ENCODE peak calls at places on chromosome 13, in eight cellular contexts. V, X, S, J, U, O, E and G are unnamed samples. For H3K9me3, the result is how much of the 10 kb centered on the place peaks cover.

GRCh38 chr13:99374994-99375805 is 68.0 kb upstream of the GPR183 start:
- DNase-seq in V (no peak), S (no peak), O (no peak), U (peak), E (no peak), X (no peak), J (no peak), G (no peak)

GRCh38 chr13:20492641-20493040 is 33.0 kb downstream of the CRYL1 start:
- DNase-seq in O (peak), E (no peak), U (no peak), V (no peak), S (no peak), X (no peak), J (no peak), G (no peak)

GRCh38 chr13:25778808-25779207 is 273.0 kb downstream of the SHISA2 start:
- DNase-seq in J (no peak), X (no peak), U (no peak), O (no peak), S (no peak), V (no peak), E (no peak), G (no peak)

GRCh38 chr13:35840991-35841604 is 290.1 kb downstream of the DCLK1 start:
- DNase-seq in X (no peak), J (no peak), U (no peak), E (peak), O (no peak), S (no peak), V (no peak), G (no peak)

GRCh38 chr13:31775686-31776085 is 36.4 kb downstream of the RXFP2 start:
- DNase-seq in E (no peak), S (peak), U (peak), V (no peak), X (peak), J (no peak), O (no peak), G (no peak)

GRCh38 chr13:51032831-51033230 is 78.2 kb downstream of the C13orf42 start:
- DNase-seq in J (no peak), S (no peak), U (no peak), E (no peak), O (no peak), X (no peak), V (no peak), G (no peak)

GRCh38 chr13:75635621-75636338 is at the start of gene LMO7:
- DNase-seq in V (peak), X (peak), U (peak), E (peak), O (peak), S (peak), J (peak), G (peak)

GRCh38 chr13:58919551-58919950 is 1244.2 kb downstream of the DIAPH3 start:
- DNase-seq in X (no peak), V (no peak), J (no peak), O (no peak), U (no peak), E (no peak), S (no peak), G (no peak)

GRCh38 chr13:33690321-33690720 is 127.6 kb upstream of the RFC3 start:
- DNase-seq in E (no peak), J (no peak), O (no peak), S (no peak), V (no peak), X (no peak), U (no peak), G (no peak)

GRCh38 chr13:23979361-23980159 is 82.3 kb upstream of the C1QTNF9B start:
- DNase-seq in S (peak), V (peak), X (peak), J (peak), E (peak), O (peak), U (peak), G (peak)

GRCh38 chr13:49539746-49540145 is 44.0 kb downstream of the PHF11 start:
- DNase-seq in J (no peak), O (no peak), V (no peak), U (no peak), X (no peak), S (no peak), E (no peak), G (no peak)

GRCh38 chr13:44169018-44169909 is 204.4 kb upstream of the SERP2 start:
- DNase-seq in E (no peak), S (no peak), U (no peak), O (no peak), X (no peak), V (no peak), J (no peak), G (no peak)

GRCh38 chr13:100619940-100620339 is 31.4 kb upstream of the GGACT start:
- DNase-seq in E (no peak), X (no peak), O (no peak), J (no peak), S (no peak), U (no peak), V (no peak), G (no peak)

GRCh38 chr13:49443327-49443688 is 556 bp downstream of the CAB39L start:
- DNase-seq in S (no peak), E (no peak), X (no peak), V (no peak), O (no peak), J (no peak), U (no peak), G (no peak)

GRCh38 chr13:24670927-24671326 is 9.3 kb upstream of the ATP12A start:
- DNase-seq in O (peak), U (no peak), J (no peak), X (no peak), S (no peak), E (no peak), V (no peak), G (no peak)

GRCh38 chr13:49829715-49830114 is 37.2 kb upstream of the KPNA3 start:
- DNase-seq in U (no peak), S (no peak), E (no peak), J (no peak), V (no peak), X (no peak), O (no peak), G (no peak)

GRCh38 chr13:48555441-48555840 is 22.6 kb upstream of the RCBTB2 start:
- DNase-seq in J (no peak), E (no peak), U (no peak), V (no peak), X (no peak), S (no peak), O (no peak), G (no peak)

GRCh38 chr13:113183450-113184129 is 24.9 kb downstream of the PCID2 start:
- DNase-seq in J (no peak), E (no peak), V (no peak), S (no peak), X (no peak), U (no peak), O (no peak), G (no peak)

GRCh38 chr13:43363156-43363918 is 340.0 kb downstream of the DNAJC15 start:
- DNase-seq in E (no peak), V (no peak), S (no peak), X (no peak), U (no peak), J (no peak), O (no peak), G (no peak)

GRCh38 chr13:98147521-98147920 is 4.6 kb downstream of the FARP1 start:
- DNase-seq in J (peak), E (no peak), V (no peak), O (no peak), X (no peak), U (no peak), S (no peak), G (no peak)

GRCh38 chr13:43006893-43007631 is 15.0 kb upstream of the EPSTI1 start:
- DNase-seq in O (no peak), V (no peak), S (no peak), U (no peak), E (no peak), J (no peak), X (no peak), G (no peak)

GRCh38 chr13:51832471-51833152 is 12.4 kb downstream of the TMEM272 start:
- DNase-seq in V (no peak), E (no peak), X (no peak), S (no peak), J (peak), O (peak), U (peak), G (no peak)

GRCh38 chr13:112931028-112931934 is 37.7 kb upstream of the MCF2L start:
- DNase-seq in E (no peak), O (peak), V (no peak), S (peak), U (no peak), X (no peak), J (no peak), G (peak)

GRCh38 chr13:73781384-73781783 is 352.8 kb downstream of the KLF12 start:
- DNase-seq in V (no peak), O (no peak), U (no peak), J (no peak), S (no peak), E (no peak), X (no peak), G (no peak)

DNA sequence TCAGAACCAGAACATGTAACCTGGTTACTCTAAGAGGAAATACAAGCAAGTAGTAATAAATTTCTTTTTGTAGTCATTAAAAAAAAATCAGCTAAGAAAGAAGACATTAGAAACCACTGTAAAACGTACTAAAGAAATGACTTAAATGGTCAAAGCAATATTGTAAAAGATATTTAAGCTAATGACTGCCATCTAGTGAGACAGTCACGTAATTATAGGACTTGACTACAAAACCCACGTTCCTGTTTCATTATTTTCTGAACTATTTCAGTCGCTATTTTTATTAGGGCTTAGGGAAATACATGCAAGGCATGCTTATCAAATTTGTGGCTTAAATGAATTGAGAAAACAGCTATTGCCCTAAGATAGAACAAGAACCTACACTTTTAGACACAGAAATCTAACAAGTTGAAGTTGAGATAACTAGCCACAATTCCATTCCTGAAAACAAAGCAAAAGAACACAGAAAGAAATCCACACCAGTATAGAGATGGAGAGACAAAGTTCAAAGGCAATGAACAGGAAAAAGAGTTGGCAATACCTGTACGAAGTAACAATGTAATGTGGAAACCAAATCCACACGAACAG is 17.9 kb downstream of the ALG5 start:
- DNase-seq in E (no peak), X (no peak), V (no peak), U (no peak), O (no peak), J (no peak), S (no peak), G (no peak)
- TF ChIP-seq CTCF in E (peak), X (peak), V (peak), U (peak), O (peak), J (peak), S (no peak), G (peak)

DNA sequence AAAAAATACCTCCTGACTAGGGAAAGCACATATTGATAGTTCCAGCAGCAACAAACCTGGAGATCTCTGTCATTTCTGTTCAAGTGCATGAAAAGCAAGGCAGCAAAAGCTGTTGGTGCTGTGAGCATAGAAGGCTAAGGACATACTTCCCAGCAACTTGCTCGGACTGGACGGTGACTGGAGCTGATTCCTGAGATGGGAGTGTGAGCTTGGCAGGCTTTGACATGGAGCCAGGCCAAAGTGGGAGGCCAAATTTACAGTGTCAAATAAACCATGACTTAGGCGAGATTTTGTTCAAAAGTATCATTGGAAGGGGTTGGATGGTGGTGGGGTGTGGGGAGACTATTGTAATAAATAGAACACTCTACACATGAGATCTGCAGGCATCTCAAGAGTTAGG is 5.9 kb upstream of the ARGLU1 start:
- DNase-seq in E (peak), S (peak), U (peak), J (no peak), V (no peak), X (peak), O (no peak), G (no peak)
- H3K9me3 ChIP-seq in E (under half), S (under half), U (under half), J (under half), V (under half), X (under half), O (under half), G (under half)

GRCh38 chr13:91348906-91349435 is 1.5 kb downstream of the MIR17HG start:
- DNase-seq in J (peak), O (no peak), V (peak), U (peak), S (peak), E (peak), X (peak), G (peak)
- TF ChIP-seq POLR2A in J (no peak), O (peak), V (peak), U (no peak), S (no peak), E (peak), X (peak), G (no peak)

DNA sequence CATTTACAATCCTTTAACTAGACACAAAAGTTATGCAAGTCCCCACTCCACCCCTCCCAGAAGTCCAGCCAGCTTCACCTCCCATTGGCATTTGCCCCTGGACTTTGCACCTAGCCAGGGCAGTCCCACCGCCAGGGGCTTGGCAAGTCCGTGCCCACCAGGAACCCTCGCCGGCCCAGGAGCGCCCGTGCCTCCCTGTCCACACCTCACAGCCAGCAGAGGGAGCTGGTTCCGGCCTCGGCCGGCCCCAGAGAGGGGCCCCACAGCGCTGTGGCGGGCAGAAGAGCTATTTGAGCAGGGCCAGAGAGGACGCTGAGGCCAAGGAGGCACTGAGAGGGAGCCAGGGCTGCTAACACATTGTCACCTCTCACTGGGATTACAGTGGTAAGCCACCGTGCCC is 796.6 kb upstream of the PCDH20 start:
- DNase-seq in V (no peak), U (no peak), X (no peak), E (no peak), S (no peak), O (no peak), J (no peak), G (no peak)
- TF ChIP-seq CTCF in V (no peak), U (no peak), X (no peak), E (no peak), S (no peak), O (no peak), J (no peak), G (no peak)

GRCh38 chr13:57345526-57345925 is 178.5 kb downstream of the PRR20E start:
- DNase-seq in U (no peak), X (no peak), E (no peak), V (no peak), S (no peak), J (no peak), O (no peak), G (no peak)

GRCh38 chr13:57340878-57341277 is 173.9 kb downstream of the PRR20E start:
- DNase-seq in J (no peak), S (no peak), V (no peak), U (no peak), E (no peak), X (no peak), O (no peak), G (no peak)
- H3K9me3 ChIP-seq in J (under half), S (under half), V (under half), U (under half), E (under half), X (under half), O (under half), G (under half)

GRCh38 chr13:46051958-46052313 is 610 bp downstream of the ZC3H13 start:
- DNase-seq in S (no peak), O (no peak), E (no peak), J (no peak), V (no peak), X (no peak), U (no peak), G (no peak)

GRCh38 chr13:46050771-46051170 is 1.8 kb downstream of the ZC3H13 start:
- DNase-seq in V (no peak), O (no peak), E (no peak), U (no peak), X (no peak), S (no peak), J (no peak), G (no peak)

GRCh38 chr13:46057251-46058015 is 4.9 kb upstream of the ZC3H13 start:
- DNase-seq in E (no peak), V (no peak), X (no peak), J (no peak), O (no peak), S (no peak), U (no peak), G (peak)

GRCh38 chr13:46053162-46054012 is 841 bp upstream of the ZC3H13 start:
- DNase-seq in E (no peak), J (no peak), O (no peak), S (no peak), X (no peak), U (no peak), V (no peak), G (no peak)

DNA sequence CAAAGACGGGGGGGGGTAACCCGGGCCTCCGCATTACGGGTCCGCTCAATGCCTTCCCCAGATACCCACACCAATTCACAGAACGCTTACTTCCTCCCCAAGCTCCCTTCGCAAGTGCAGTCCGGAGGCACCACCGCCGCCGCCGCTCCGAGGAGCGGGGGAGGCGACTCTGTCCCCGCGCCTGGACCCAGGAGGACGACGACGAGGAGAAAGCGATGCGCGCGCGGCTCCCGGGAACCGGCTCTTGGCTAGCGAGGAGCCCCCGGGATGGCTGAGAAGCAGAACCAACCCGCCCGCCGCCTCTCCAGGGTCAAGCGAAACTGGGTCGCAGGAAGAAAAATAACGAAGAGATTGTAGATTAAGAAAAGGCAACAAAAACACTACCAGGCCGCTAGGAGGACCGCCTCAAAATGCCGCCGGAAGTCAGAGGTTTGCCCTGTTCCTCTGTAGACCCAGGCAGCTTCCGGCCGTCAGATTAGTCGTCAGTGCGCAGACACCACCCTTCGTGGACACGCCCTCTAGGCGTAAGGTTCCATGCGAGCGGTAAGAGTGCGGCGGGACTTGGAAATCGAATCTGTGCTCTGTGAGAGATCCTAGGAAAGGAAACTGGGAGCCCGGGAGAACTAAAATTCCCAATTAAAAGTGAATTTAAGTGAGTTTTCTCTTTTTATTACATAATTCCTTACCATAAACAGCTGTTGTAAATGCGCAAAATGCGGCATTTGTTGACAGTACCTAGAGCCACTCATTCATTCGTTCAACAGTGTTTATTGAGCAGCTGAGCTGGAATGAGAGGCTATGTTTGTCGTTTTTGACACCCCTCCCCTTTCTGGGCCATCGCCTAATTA is at the start of gene ZC3H13:
- DNase-seq in J (peak), V (peak), X (peak), E (peak), O (peak), S (peak), U (peak), G (peak)
- TF ChIP-seq POLR2A in J (peak), V (peak), X (peak), E (peak), O (peak), S (peak), U (peak), G (no peak)

DNA sequence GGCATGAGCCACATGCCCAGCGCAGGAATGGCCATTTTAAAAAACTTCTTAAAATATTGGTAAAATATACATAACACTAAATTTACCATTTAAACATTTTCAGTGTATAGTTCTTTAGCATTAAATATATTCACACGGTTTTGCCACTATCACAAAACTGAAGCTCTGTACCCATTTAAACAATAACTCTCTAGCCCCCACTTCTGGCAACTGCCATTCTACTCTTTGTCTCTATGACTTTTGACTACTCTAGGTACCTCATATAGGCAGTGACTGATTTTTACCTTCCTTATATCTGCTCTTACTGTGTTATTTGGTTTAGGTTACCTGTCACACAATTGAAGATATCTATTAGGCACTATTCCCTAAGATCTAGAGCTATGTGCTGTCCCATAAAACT is 2.3 kb upstream of the KBTBD7 start:
- DNase-seq in X (no peak), S (no peak), J (no peak), O (no peak), E (no peak), V (no peak), U (no peak), G (no peak)
- TF ChIP-seq CTCF in X (no peak), S (no peak), J (no peak), O (peak), E (no peak), V (no peak), U (no peak), G (no peak)

DNA sequence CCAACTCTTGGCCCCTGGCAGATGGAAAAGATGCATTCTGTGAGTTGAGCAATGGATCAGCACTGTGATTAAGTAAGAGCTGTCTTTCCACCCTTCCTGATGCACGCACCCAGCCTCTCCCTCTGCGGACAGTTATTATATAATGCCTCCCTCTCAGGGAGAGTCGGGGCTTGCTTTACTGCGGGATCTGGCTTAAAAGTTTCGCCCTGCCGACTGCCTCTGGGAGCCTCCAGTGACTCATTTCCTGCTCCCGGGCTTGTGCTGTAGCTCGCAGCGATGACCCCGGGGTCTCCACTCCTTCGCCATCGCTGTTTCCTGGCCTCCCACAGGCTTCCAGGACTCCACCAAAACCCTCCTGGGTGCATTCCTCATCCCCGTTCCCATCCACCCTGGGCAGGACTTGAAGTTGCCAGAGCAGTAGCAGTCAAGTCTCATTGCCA is 107.4 kb upstream of the SLC7A1 start:
- DNase-seq in X (no peak), S (peak), J (no peak), O (no peak), V (no peak), U (peak), E (peak), G (no peak)
- H3K9me3 ChIP-seq in X (under half), S (under half), J (under half), O (under half), V (under half), U (under half), E (under half), G (under half)